ENCODE peak calls at places on chromosomes 16 and 17, in four cellular contexts. O is psoas muscle; M is thoracic aorta; F is CD4-positive, alpha-beta T cell. A is an unnamed sample.
A peak's percentile ranks its signal among the peaks of the same experiment; 100 is the strongest.

GRCh38 chr16:77212736-77213541 is 13.7 kb downstream of the SYCE1L start:
- DNase-seq in F (peak; percentile 67), O (peak; percentile 74), M (no peak), A (peak; percentile 89)

GRCh38 chr16:14427371-14427948 is 202.6 kb downstream of the PARN start:
- DNase-seq in F (no peak), M (no peak), O (no peak), A (no peak)

GRCh38 chr16:70635356-70636016 is 10.9 kb upstream of the IL34 start:
- DNase-seq in M (no peak), F (no peak), O (no peak), A (no peak)

GRCh38 chr16:66881014-66881417 is 701 bp downstream of the PDP2 start:
- DNase-seq in M (no peak), O (no peak), F (no peak), A (no peak)

GRCh38 chr16:86541560-86541959 is 13.5 kb downstream of the MTHFSD start:
- DNase-seq in M (no peak), O (no peak), F (no peak), A (no peak)

GRCh38 chr17:41116292-41116691 is 1.9 kb downstream of the KRTAP4-11 start:
- DNase-seq in F (no peak), O (no peak), M (no peak), A (no peak)

GRCh38 chr17:82372591-82373452 is 1.3 kb downstream of the UTS2R start:
- DNase-seq in O (peak; percentile 35), F (no peak), M (no peak), A (peak; percentile 53)

GRCh38 chr16:20865420-20866126 is 34.6 kb downstream of the DCUN1D3 start:
- DNase-seq in M (no peak), O (no peak), F (no peak), A (no peak)

GRCh38 chr17:34758316-34758715 is 178.9 kb downstream of the TMEM132E start:
- DNase-seq in F (no peak), O (no peak), M (no peak), A (no peak)

GRCh38 chr17:28616281-28616680 is 2.3 kb upstream of the RSKR start:
- DNase-seq in O (no peak), F (no peak), M (no peak), A (no peak)

GRCh38 chr17:59287887-59288286 is 43.6 kb upstream of the YPEL2 start:
- DNase-seq in O (no peak), F (no peak), M (no peak), A (no peak)

GRCh38 chr17:80153004-80153403 is 6.1 kb upstream of the EIF4A3 start:
- DNase-seq in M (no peak), F (no peak), O (no peak), A (no peak)

GRCh38 chr16:11232852-11233726 is 22.9 kb downstream of the SOCS1 start:
- DNase-seq in F (peak; percentile 82), O (peak; percentile 66), M (no peak), A (no peak)

GRCh38 chr17:27265333-27265732 is 28.6 kb upstream of the WSB1 start:
- DNase-seq in F (no peak), M (no peak), O (no peak), A (no peak)

GRCh38 chr17:57604771-57605733 is 140.0 kb downstream of the CCDC182 start:
- DNase-seq in O (peak; percentile 67), M (no peak), F (peak; percentile 20), A (peak; percentile 35)

GRCh38 chr17:63476857-63477470 is at the start of gene ACE:
- DNase-seq in M (no peak), O (no peak), F (peak; percentile 37), A (peak; percentile 63)

GRCh38 chr16:29025218-29025617 is 40.4 kb downstream of the LAT start:
- DNase-seq in M (no peak), F (peak; percentile 29), O (no peak), A (no peak)

GRCh38 chr17:57861737-57862409 is 12.0 kb upstream of the MRPS23 start:
- DNase-seq in O (peak; percentile 88), F (no peak), M (peak; percentile 41), A (peak; percentile 61)

GRCh38 chr17:77959926-77960521 is 1.5 kb downstream of the TNRC6C start:
- DNase-seq in F (peak; percentile 39), O (no peak), M (no peak), A (no peak)

GRCh38 chr16:26665166-26665939 is 401.4 kb upstream of the C16orf82 start:
- DNase-seq in M (no peak), O (no peak), F (no peak), A (no peak)

GRCh38 chr17:42016411-42016831 is 818 bp downstream of the DNAJC7 start:
- DNase-seq in M (no peak), F (no peak), O (no peak), A (no peak)

DNA sequence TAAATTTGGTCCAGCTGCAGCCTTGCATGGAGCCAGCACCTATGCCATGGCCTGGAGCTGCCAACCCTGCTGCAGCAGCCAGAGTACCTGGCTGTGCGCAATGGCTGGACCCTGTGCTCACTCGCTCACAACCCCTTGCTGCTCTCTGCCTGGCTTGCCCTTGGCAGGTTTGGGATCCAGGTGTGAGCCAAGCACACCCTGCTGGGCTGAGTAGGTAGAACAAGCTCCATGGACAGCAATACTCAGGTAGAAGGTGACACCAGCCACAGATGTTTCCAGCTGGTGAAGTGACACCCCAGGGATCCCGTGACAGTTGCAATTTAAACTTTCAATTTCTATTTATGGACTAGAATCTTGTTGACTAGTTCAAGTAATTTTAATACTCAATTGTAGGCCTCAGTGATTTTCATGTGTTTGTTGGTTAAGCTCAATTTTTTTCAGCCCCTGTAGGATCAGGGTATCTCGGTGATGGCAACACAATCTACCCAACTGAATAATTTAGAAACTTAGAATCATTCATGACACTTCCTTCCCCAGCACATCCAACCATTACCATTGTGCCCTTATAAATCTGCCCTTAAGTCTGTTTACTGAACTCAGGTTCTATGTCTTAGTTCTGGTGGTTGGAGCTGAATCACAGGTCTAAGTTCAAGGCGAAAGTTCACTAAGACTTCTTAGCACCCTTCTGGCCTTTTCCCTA is 480.0 kb downstream of the PMP22 start:
- DNase-seq in O (no peak), F (peak; percentile 30), M (no peak), A (no peak)
- TF ChIP-seq CTCF in O (no peak), F (peak; percentile 13), M (no peak), A (no peak)

GRCh38 chr16:25126820-25127232 is 15.3 kb downstream of the LCMT1 start:
- DNase-seq in F (no peak), M (no peak), O (no peak), A (no peak)
- TF ChIP-seq CTCF in F (peak; percentile 63), M (peak; percentile 20), O (peak; percentile 28), A (peak; percentile 10)

DNA sequence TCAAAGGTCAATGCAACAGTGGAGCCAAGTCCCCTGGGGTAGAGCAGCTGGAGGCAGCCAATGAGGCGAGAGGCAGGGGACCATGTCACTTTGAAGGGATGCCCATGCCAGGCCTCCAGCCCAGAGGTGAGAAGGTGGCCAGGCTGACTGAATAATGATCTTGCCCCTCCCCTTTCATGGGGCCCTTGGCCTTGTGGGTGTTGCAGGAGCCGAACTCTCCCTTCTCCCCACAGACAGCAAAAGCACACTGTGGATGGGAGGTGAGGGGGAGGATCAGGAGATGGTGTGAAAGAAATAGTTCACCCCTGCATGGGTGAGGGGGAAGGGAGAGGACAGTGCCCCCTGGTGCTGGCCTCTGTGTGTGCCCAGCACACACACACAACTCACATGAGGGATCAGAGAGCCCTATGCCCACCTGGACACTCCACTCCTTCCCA is 15.8 kb upstream of the TBX21 start:
- DNase-seq in M (no peak), O (no peak), F (no peak), A (no peak)
- TF ChIP-seq CTCF in M (no peak), O (no peak), F (peak; percentile 43), A (peak; percentile 47)

DNA sequence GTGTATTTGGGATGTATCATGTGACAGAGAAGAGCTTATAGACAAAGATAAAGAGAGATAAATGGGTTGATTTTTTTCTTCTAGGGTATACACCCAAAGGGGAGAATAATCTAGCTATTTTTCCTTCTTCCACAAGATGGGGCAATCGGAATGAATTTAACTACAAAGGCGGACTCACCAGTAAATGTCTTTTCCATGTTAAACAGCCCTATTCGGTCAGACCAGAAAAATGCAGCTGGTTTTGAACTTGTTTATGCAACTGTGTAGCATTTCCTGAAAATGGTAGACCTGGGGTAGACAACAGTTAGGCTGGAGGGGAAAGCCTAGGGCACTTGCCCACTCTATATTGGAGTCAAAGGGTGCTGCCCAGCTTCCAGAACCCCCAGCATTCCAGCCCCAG is 477.1 kb downstream of the TOX3 start:
- DNase-seq in M (no peak), F (no peak), O (no peak), A (no peak)
- TF ChIP-seq CTCF in M (no peak), F (no peak), O (peak; percentile 4), A (peak; percentile 51)

A was measured in glutamatergic neuron.